ENCODE peak calls at places on chromosomes 7 and 10, in four cellular contexts. N is GM12865, W is BJ, T is transverse colon. O is an unnamed sample.
A peak's percentile ranks its signal among the peaks of the same experiment; 100 is the strongest.

GRCh38 chr10:84076540-84077195 is 62.6 kb upstream of the GHITM start:
- DNase-seq in N (peak; percentile 33), W (no peak), T (no peak), O (no peak)

GRCh38 chr7:46157931-46158330 is 236.9 kb upstream of the IGFBP3 start:
- DNase-seq in N (no peak), W (no peak), T (no peak), O (no peak)

GRCh38 chr7:142894886-142895593 is 9.5 kb upstream of the TRPV6 start:
- DNase-seq in N (no peak), W (no peak), T (no peak), O (no peak)

GRCh38 chr10:100186253-100186780 is 488 bp upstream of the ERLIN1 start:
- DNase-seq in N (no peak), W (no peak), T (peak; percentile 58), O (no peak)

GRCh38 chr7:101816499-101817030 is 861 bp upstream of the CUX1 start:
- DNase-seq in N (peak; percentile 59), W (no peak), T (peak; percentile 64), O (no peak)

GRCh38 chr10:25698638-25699037 is 235.4 kb upstream of the MYO3A start:
- DNase-seq in N (no peak), W (no peak), T (no peak), O (no peak)

GRCh38 chr7:101155303-101155702 is 1.0 kb downstream of the AP1S1 start:
- DNase-seq in N (no peak), W (no peak), T (no peak), O (no peak)

GRCh38 chr10:102644066-102644645 is at the start of gene TRIM8:
- DNase-seq in N (peak; percentile 76), W (no peak), T (peak; percentile 69), O (no peak)

GRCh38 chr10:125521721-125522680 is 161.0 kb downstream of the TEX36 start:
- DNase-seq in N (peak; percentile 44), W (no peak), T (no peak), O (no peak)

GRCh38 chr10:102988404-102989314 is 70.6 kb downstream of the CNNM2 start:
- DNase-seq in N (no peak), W (no peak), T (no peak), O (no peak)

GRCh38 chr7:1948377-1948796 is 278.3 kb downstream of the ELFN1 start:
- DNase-seq in N (no peak), W (no peak), T (no peak), O (no peak)

GRCh38 chr7:118352854-118353453 is 128.4 kb downstream of the ANKRD7 start:
- DNase-seq in N (peak; percentile 20), W (no peak), T (no peak), O (no peak)

GRCh38 chr7:12481722-12482121 is 78.1 kb upstream of the VWDE start:
- DNase-seq in N (peak; percentile 20), W (no peak), T (no peak), O (no peak)

GRCh38 chr7:18408461-18408860 is 87.1 kb upstream of the HDAC9 start:
- DNase-seq in N (no peak), W (peak; percentile 75), T (no peak), O (no peak)

GRCh38 chr10:102713814-102714620 is at the start of gene ARL3:
- DNase-seq in N (peak; percentile 99), W (peak; percentile 87), T (peak; percentile 98), O (peak; percentile 91)

GRCh38 chr10:86662186-86663045 is 5.9 kb upstream of the LDB3 start:
- DNase-seq in N (no peak), W (no peak), T (no peak), O (no peak)

GRCh38 chr10:80414126-80414898 is 6.0 kb downstream of the PRXL2A start:
- DNase-seq in N (no peak), W (no peak), T (peak; percentile 48), O (no peak)

GRCh38 chr10:2610946-2611345 is 456.4 kb upstream of the PFKP start:
- DNase-seq in N (no peak), W (no peak), T (no peak), O (no peak)

GRCh38 chr7:8435597-8436243 is 2.3 kb downstream of the NXPH1 start:
- DNase-seq in N (no peak), W (no peak), T (no peak), O (no peak)

DNA sequence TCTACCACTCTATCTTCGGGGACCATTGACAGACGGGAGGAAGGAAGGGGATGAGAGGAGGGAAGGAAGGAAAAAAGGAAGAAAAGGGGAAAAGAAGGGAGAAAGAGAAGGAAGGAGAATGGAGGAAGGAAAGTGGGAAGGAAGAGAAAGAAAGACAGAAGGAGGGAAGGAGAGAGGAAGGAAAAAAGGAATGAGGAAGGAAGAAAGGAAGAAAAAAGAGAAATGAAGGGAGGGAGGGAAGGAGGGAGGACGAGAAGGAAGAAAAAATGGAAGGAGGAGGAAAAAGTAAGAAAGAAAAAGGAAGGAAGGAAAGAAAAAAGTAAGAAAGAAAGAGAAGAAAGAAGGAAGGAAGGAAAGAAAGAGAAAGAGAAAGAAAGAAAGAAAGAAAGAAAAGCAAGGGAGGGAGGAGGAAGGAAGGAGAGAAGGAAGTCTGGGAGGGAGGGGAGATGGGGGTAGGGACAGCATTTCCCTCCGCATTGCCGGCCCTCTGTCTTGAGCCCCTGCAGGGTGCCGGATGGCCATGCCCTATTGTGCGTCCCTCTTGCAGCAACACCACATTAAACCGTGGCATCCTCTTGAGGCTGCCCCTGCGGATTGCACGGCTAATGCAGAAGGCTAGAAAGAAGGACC is 128.8 kb downstream of the ADARB2 start:
- DNase-seq in N (no peak), W (no peak), T (no peak), O (no peak)
- H3K4me3 ChIP-seq in N (no peak overlapping the region), W (no peak overlapping the region), T (no peak overlapping the region), O (no peak overlapping the region)

GRCh38 chr7:30470163-30470770 is 8.3 kb downstream of the NOD1 start:
- DNase-seq in N (no peak), W (no peak), T (no peak), O (no peak)

GRCh38 chr7:30468041-30468440 is 10.5 kb downstream of the NOD1 start:
- DNase-seq in N (no peak), W (no peak), T (no peak), O (no peak)

GRCh38 chr7:30469303-30469702 is 9.3 kb downstream of the NOD1 start:
- DNase-seq in N (no peak), W (peak; percentile 96), T (peak; percentile 71), O (peak; percentile 13)

GRCh38 chr7:30467275-30467674 is 11.3 kb downstream of the NOD1 start:
- DNase-seq in N (no peak), W (no peak), T (no peak), O (no peak)

GRCh38 chr7:30468791-30469190 is 9.8 kb downstream of the NOD1 start:
- DNase-seq in N (no peak), W (no peak), T (no peak), O (no peak)
- H3K4me3 ChIP-seq in N (no peak overlapping the region), W (no peak overlapping the region), T (no peak overlapping the region), O (no peak overlapping the region)

GRCh38 chr10:118241229-118242137 is 100.6 kb downstream of the FAM204A start:
- DNase-seq in N (peak; percentile 73), W (peak; percentile 19), T (peak; percentile 80), O (no peak)
- H3K4me3 ChIP-seq in N (no peak overlapping the region), W (no peak overlapping the region), T (no peak overlapping the region), O (peak overlapping the region; percentile 17)

GRCh38 chr7:66105263-66105748 is 9.3 kb upstream of the CRCP start:
- DNase-seq in N (no peak), W (no peak), T (no peak), O (no peak)

GRCh38 chr7:66099232-66099550 is 15.5 kb upstream of the CRCP start:
- DNase-seq in N (no peak), W (no peak), T (peak; percentile 22), O (no peak)

GRCh38 chr7:66100408-66101050 is 14.1 kb upstream of the CRCP start:
- DNase-seq in N (no peak), W (no peak), T (no peak), O (no peak)

GRCh38 chr7:66095010-66095409 is 19.4 kb downstream of the ASL start:
- DNase-seq in N (no peak), W (no peak), T (no peak), O (no peak)

GRCh38 chr7:66099551-66100407 is 14.9 kb upstream of the CRCP start:
- DNase-seq in N (peak; percentile 39), W (peak; percentile 61), T (peak; percentile 87), O (peak; percentile 50)
- H3K4me3 ChIP-seq in N (peak overlapping the region; percentile 29), W (peak overlapping the region; percentile 32), T (peak overlapping the region; percentile 17), O (peak overlapping the region; percentile 33)